ENCODE peak calls at places on chromosomes 11 and 22, in six cellular contexts. V is activated CD8-positive, alpha-beta T cell treated with anti-CD3 and anti-CD28 coated beads, Interleukin-2, amount 10 ng/mL, durations not matched to agents 7 days and 5 days; U is HTR-8/SVneo; D is BE2C; M is fibroblast of lung; S is hippocampal formation. K is an unnamed sample.

GRCh38 chr22:43829904-43830851 is 18.1 kb upstream of the EFCAB6 start:
- DNase-seq in U (no peak), D (peak), M (peak), V (no peak), S (no peak), K (peak)

GRCh38 chr11:68914761-68915160 is 11.1 kb downstream of the IGHMBP2 start:
- DNase-seq in S (no peak), U (no peak), M (no peak), V (no peak), D (no peak), K (no peak)

GRCh38 chr11:33885338-33886005 is 6.4 kb downstream of the LMO2 start:
- DNase-seq in D (no peak), M (no peak), U (no peak), V (no peak), S (no peak), K (no peak)

GRCh38 chr11:1560011-1560579 is 12.0 kb downstream of the DUSP8 start:
- DNase-seq in S (no peak), V (no peak), D (no peak), U (no peak), M (no peak), K (peak)

GRCh38 chr11:13939952-13940610 is 22.4 kb upstream of the SPON1 start:
- DNase-seq in V (no peak), D (no peak), S (no peak), U (peak), M (no peak), K (no peak)

GRCh38 chr22:44907765-44908737 is 101.8 kb downstream of the PHF21B start:
- DNase-seq in V (no peak), M (no peak), U (no peak), S (no peak), D (no peak), K (no peak)

GRCh38 chr22:31044262-31044861 is 36.8 kb upstream of the SMTN start:
- DNase-seq in M (peak), V (no peak), U (no peak), S (no peak), D (no peak), K (peak)

GRCh38 chr11:132962026-132962425 is 570.3 kb downstream of the OPCML start:
- DNase-seq in D (no peak), V (no peak), M (peak), U (no peak), S (peak), K (no peak)

GRCh38 chr22:23520875-23521441 is 59.1 kb downstream of the IGLL1 start:
- DNase-seq in D (peak), S (no peak), U (peak), V (no peak), M (peak), K (peak)

GRCh38 chr11:134334796-134335571 is 3.2 kb downstream of the GLB1L2 start:
- DNase-seq in S (no peak), V (no peak), M (no peak), D (no peak), U (no peak), K (no peak)

GRCh38 chr11:57403176-57404147 is 13.0 kb upstream of the PRG2 start:
- DNase-seq in D (no peak), S (no peak), V (no peak), M (no peak), U (no peak), K (no peak)

GRCh38 chr11:33698921-33699320 is 1.7 kb downstream of the C11orf91 start:
- DNase-seq in M (no peak), S (no peak), V (no peak), U (no peak), D (no peak), K (no peak)

GRCh38 chr11:16297332-16297731 is 59.0 kb downstream of the SOX6 start:
- DNase-seq in S (no peak), V (no peak), M (no peak), U (no peak), D (peak), K (no peak)

GRCh38 chr11:95140397-95141030 is 50.9 kb downstream of the ENDOD1 start:
- DNase-seq in U (no peak), D (no peak), V (no peak), S (no peak), M (peak), K (no peak)

GRCh38 chr22:28029201-28029948 is 110.3 kb upstream of the PITPNB start:
- DNase-seq in M (peak), D (peak), U (peak), V (no peak), S (no peak), K (no peak)

GRCh38 chr22:48210812-48211211 is 1448.4 kb downstream of the TBC1D22A start:
- DNase-seq in U (no peak), D (no peak), S (no peak), M (no peak), V (no peak), K (no peak)

GRCh38 chr11:69926376-69927050 is 107.3 kb upstream of the FGF3 start:
- DNase-seq in V (no peak), D (no peak), U (no peak), S (no peak), M (no peak), K (no peak)

GRCh38 chr11:94218372-94218771 is 86.0 kb upstream of the IZUMO1R start:
- DNase-seq in V (no peak), D (no peak), S (no peak), U (no peak), M (no peak), K (no peak)

GRCh38 chr22:40345271-40345670 is 1.0 kb upstream of the ADSL start:
- DNase-seq in M (peak), U (no peak), S (no peak), V (no peak), D (no peak), K (no peak)

GRCh38 chr22:38120359-38121110 is 10.1 kb upstream of the BAIAP2L2 start:
- DNase-seq in S (no peak), V (no peak), U (no peak), M (no peak), D (no peak), K (no peak)

GRCh38 chr11:40235841-40236240 is 1223.6 kb downstream of the LRRC4C start:
- DNase-seq in M (no peak), V (no peak), S (no peak), U (no peak), D (no peak), K (no peak)

GRCh38 chr11:77299528-77299993 is 1.9 kb downstream of the GDPD4 start:
- DNase-seq in U (no peak), M (peak), V (no peak), D (peak), S (no peak), K (no peak)

GRCh38 chr11:34192481-34193401 is 87.3 kb downstream of the NAT10 start:
- DNase-seq in U (peak), D (peak), V (no peak), S (peak), M (peak), K (no peak)

GRCh38 chr11:111833524-111833923 is 37.9 kb downstream of the ALG9 start:
- DNase-seq in M (no peak), V (no peak), S (no peak), D (peak), U (no peak), K (no peak)

GRCh38 chr11:26948881-26949280 is 45.0 kb upstream of the FIBIN start:
- DNase-seq in V (no peak), D (no peak), M (peak), U (no peak), S (no peak), K (no peak)

GRCh38 chr22:47129902-47130301 is 367.5 kb downstream of the TBC1D22A start:
- DNase-seq in U (no peak), M (no peak), V (no peak), S (no peak), D (peak), K (no peak)

GRCh38 chr11:65316979-65317786 is 2.5 kb downstream of the CDC42EP2 start:
- DNase-seq in D (no peak), S (no peak), V (no peak), M (peak), U (peak), K (peak)

GRCh38 chr11:14703731-14704130 is 60.1 kb downstream of the PDE3B start:
- DNase-seq in D (no peak), U (no peak), V (no peak), S (no peak), M (no peak), K (no peak)

GRCh38 chr22:37077802-37078448 is 26.4 kb downstream of the KCTD17 start:
- DNase-seq in M (peak), D (peak), V (peak), S (peak), U (peak), K (peak)

GRCh38 chr11:12440565-12440964 is 63.2 kb downstream of the PARVA start:
- DNase-seq in S (no peak), D (no peak), V (no peak), U (no peak), M (no peak), K (no peak)

GRCh38 chr11:134139873-134140331 is 71.0 kb downstream of the JAM3 start:
- DNase-seq in D (peak), M (peak), S (peak), V (peak), U (peak), K (no peak)

GRCh38 chr11:62689421-62690183 is at the start of gene LRRN4CL:
- DNase-seq in S (no peak), D (no peak), U (no peak), V (no peak), M (peak), K (no peak)

GRCh38 chr11:127791844-127792243 is 791.3 kb upstream of the KIRREL3 start:
- DNase-seq in D (no peak), U (no peak), S (no peak), V (no peak), M (no peak), K (no peak)

GRCh38 chr11:70825893-70826540 is 426.4 kb downstream of the SHANK2 start:
- DNase-seq in D (no peak), U (no peak), V (no peak), S (no peak), M (no peak), K (peak)